ENCODE peak calls at places on chromosomes 1 and 21, in nine cellular contexts. One of them, this sample, is unnamed.

GRCh38 chr1:242946206-242946605 is 308.9 kb downstream of the CEP170 start:
- DNase-seq in PC-9: no peak
- DNase-seq in left ventricle myocardium inferior: no peak
- DNase-seq in tibial artery: no peak
- DNase-seq in GM13976: no peak
- DNase-seq in MCF 10A: no peak
- DNase-seq in H9: no peak
- DNase-seq in foreskin fibroblast: no peak
- DNase-seq in body of pancreas: no peak
- DNase-seq in this sample: no peak

GRCh38 chr1:15171271-15171908 is 17.8 kb downstream of the TMEM51 start:
- DNase-seq in MCF 10A: no peak
- DNase-seq in tibial artery: no peak
- DNase-seq in GM13976: no peak
- DNase-seq in PC-9: no peak
- DNase-seq in foreskin fibroblast: no peak
- DNase-seq in body of pancreas: no peak
- DNase-seq in left ventricle myocardium inferior: no peak
- DNase-seq in H9: no peak
- DNase-seq in this sample: no peak

GRCh38 chr1:160746870-160747500 is 7.9 kb downstream of the SLAMF7 start:
- DNase-seq in foreskin fibroblast: no peak
- DNase-seq in body of pancreas: no peak
- DNase-seq in H9: no peak
- DNase-seq in MCF 10A: no peak
- DNase-seq in GM13976: no peak
- DNase-seq in tibial artery: no peak
- DNase-seq in PC-9: peak
- DNase-seq in left ventricle myocardium inferior: no peak
- DNase-seq in this sample: no peak

GRCh38 chr1:212415107-212415841 is 588 bp upstream of the PACC1 start:
- DNase-seq in H9: peak
- DNase-seq in left ventricle myocardium inferior: no peak
- DNase-seq in body of pancreas: no peak
- DNase-seq in PC-9: no peak
- DNase-seq in GM13976: peak
- DNase-seq in tibial artery: no peak
- DNase-seq in MCF 10A: no peak
- DNase-seq in foreskin fibroblast: no peak
- DNase-seq in this sample: peak

GRCh38 chr1:61839702-61840101 is 97.4 kb downstream of the PATJ start:
- DNase-seq in foreskin fibroblast: peak
- DNase-seq in left ventricle myocardium inferior: no peak
- DNase-seq in H9: no peak
- DNase-seq in MCF 10A: peak
- DNase-seq in tibial artery: no peak
- DNase-seq in body of pancreas: no peak
- DNase-seq in GM13976: no peak
- DNase-seq in PC-9: peak
- DNase-seq in this sample: no peak

GRCh38 chr1:161835963-161836362 is 69.8 kb downstream of the ATF6 start:
- DNase-seq in tibial artery: no peak
- DNase-seq in H9: no peak
- DNase-seq in GM13976: no peak
- DNase-seq in left ventricle myocardium inferior: no peak
- DNase-seq in foreskin fibroblast: peak
- DNase-seq in body of pancreas: no peak
- DNase-seq in MCF 10A: no peak
- DNase-seq in PC-9: no peak
- DNase-seq in this sample: no peak

GRCh38 chr1:204714861-204715511 is 29.4 kb upstream of the LRRN2 start:
- DNase-seq in left ventricle myocardium inferior: no peak
- DNase-seq in GM13976: peak
- DNase-seq in body of pancreas: no peak
- DNase-seq in foreskin fibroblast: no peak
- DNase-seq in MCF 10A: no peak
- DNase-seq in tibial artery: no peak
- DNase-seq in PC-9: no peak
- DNase-seq in H9: peak
- DNase-seq in this sample: peak

GRCh38 chr1:211811126-211811525 is 19.4 kb downstream of the LPGAT1 start:
- DNase-seq in left ventricle myocardium inferior: no peak
- DNase-seq in foreskin fibroblast: no peak
- DNase-seq in GM13976: no peak
- DNase-seq in H9: no peak
- DNase-seq in MCF 10A: no peak
- DNase-seq in PC-9: no peak
- DNase-seq in body of pancreas: no peak
- DNase-seq in tibial artery: no peak
- DNase-seq in this sample: no peak

GRCh38 chr1:115650961-115651360 is 9.2 kb downstream of the VANGL1 start:
- DNase-seq in tibial artery: no peak
- DNase-seq in MCF 10A: no peak
- DNase-seq in PC-9: no peak
- DNase-seq in foreskin fibroblast: no peak
- DNase-seq in H9: no peak
- DNase-seq in GM13976: no peak
- DNase-seq in body of pancreas: no peak
- DNase-seq in left ventricle myocardium inferior: no peak
- DNase-seq in this sample: no peak

GRCh38 chr21:43287974-43288755 is 119.4 kb downstream of the CRYAA start:
- DNase-seq in PC-9: peak
- DNase-seq in GM13976: no peak
- DNase-seq in tibial artery: no peak
- DNase-seq in foreskin fibroblast: no peak
- DNase-seq in left ventricle myocardium inferior: no peak
- DNase-seq in H9: no peak
- DNase-seq in MCF 10A: no peak
- DNase-seq in body of pancreas: peak
- DNase-seq in this sample: no peak

GRCh38 chr1:115648717-115649691 is 7.2 kb downstream of the VANGL1 start:
- DNase-seq in foreskin fibroblast: no peak
- DNase-seq in GM13976: peak
- DNase-seq in MCF 10A: no peak
- DNase-seq in PC-9: no peak
- DNase-seq in H9: peak
- DNase-seq in body of pancreas: no peak
- DNase-seq in tibial artery: no peak
- DNase-seq in left ventricle myocardium inferior: no peak
- DNase-seq in this sample: peak

GRCh38 chr1:115469703-115470476 is 131.8 kb upstream of the NGF start:
- DNase-seq in tibial artery: no peak
- DNase-seq in body of pancreas: peak
- DNase-seq in foreskin fibroblast: no peak
- DNase-seq in MCF 10A: peak
- DNase-seq in H9: peak
- DNase-seq in PC-9: peak
- DNase-seq in left ventricle myocardium inferior: peak
- DNase-seq in GM13976: peak
- DNase-seq in this sample: peak

GRCh38 chr1:167454304-167454928 is 63.9 kb downstream of the CD247 start:
- DNase-seq in tibial artery: no peak
- DNase-seq in foreskin fibroblast: no peak
- DNase-seq in H9: peak
- DNase-seq in MCF 10A: no peak
- DNase-seq in left ventricle myocardium inferior: no peak
- DNase-seq in body of pancreas: no peak
- DNase-seq in PC-9: no peak
- DNase-seq in GM13976: no peak
- DNase-seq in this sample: no peak

DNA sequence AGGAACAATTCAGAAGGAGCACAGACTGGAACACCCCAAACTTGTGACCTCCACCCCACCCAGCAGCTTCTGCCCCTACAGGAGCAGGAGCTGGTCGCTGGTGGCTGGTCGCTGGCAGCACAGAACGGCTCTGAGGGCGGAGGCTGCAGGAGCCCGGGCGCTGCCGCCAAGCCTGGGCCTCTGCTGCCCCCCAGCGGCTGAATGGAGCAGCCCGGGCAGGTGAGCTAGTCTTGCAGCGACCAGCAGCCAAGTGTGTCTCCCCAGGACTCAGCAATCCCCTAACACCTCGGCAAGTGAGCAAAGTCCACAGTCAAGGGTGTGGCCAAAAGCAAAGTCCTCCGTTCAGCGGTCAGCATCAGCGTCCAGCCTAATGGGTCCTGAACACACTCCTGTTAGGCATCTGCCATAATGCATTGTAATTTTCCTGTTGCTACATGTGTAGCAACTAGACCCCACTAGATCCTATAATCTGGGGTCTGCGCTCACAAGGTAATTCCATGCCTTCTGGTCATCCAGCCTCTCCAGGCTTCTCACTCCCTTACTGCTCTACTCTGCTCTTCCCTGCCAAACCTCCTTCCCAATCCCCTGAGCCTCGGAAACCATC is 12.1 kb upstream of the GJB5 start:
- DNase-seq in left ventricle myocardium inferior: peak
- DNase-seq in tibial artery: peak
- DNase-seq in body of pancreas: peak
- DNase-seq in GM13976: peak
- DNase-seq in foreskin fibroblast: peak
- DNase-seq in H9: peak
- DNase-seq in MCF 10A: peak
- DNase-seq in PC-9: peak
- DNase-seq in this sample: peak
- TF ChIP-seq CTCF in left ventricle myocardium inferior: peak
- TF ChIP-seq CTCF in tibial artery: peak
- TF ChIP-seq CTCF in body of pancreas: peak
- TF ChIP-seq CTCF in GM13976: peak
- TF ChIP-seq CTCF in foreskin fibroblast: peak
- TF ChIP-seq CTCF in H9: peak
- TF ChIP-seq CTCF in MCF 10A: peak
- TF ChIP-seq CTCF in PC-9: peak
- TF ChIP-seq CTCF in this sample: peak

DNA sequence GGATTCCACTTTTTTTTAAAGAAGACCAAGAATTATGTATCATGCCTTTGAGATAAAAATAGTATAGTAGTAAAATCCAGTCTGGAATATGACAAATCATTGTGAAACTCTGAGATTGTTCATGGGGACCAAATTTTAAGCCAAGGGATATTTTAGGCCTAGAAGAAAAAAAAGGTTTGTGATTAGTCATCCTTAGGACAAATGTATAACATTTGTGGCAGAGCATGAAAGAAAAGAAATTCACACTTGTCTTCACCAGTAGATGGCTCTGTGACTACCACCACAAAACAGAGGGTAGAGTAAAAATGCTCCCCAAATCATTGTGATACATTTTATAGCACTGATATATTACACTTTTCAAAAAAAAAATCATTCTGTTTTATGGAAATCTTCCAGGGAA is 226.1 kb downstream of the KCTD3 start:
- DNase-seq in left ventricle myocardium inferior: no peak
- DNase-seq in foreskin fibroblast: peak
- DNase-seq in PC-9: no peak
- DNase-seq in H9: no peak
- DNase-seq in GM13976: no peak
- DNase-seq in MCF 10A: peak
- DNase-seq in tibial artery: no peak
- DNase-seq in body of pancreas: no peak
- DNase-seq in this sample: no peak
- TF ChIP-seq CTCF in left ventricle myocardium inferior: peak
- TF ChIP-seq CTCF in foreskin fibroblast: peak
- TF ChIP-seq CTCF in PC-9: no peak
- TF ChIP-seq CTCF in H9: peak
- TF ChIP-seq CTCF in GM13976: peak
- TF ChIP-seq CTCF in MCF 10A: peak
- TF ChIP-seq CTCF in tibial artery: no peak
- TF ChIP-seq CTCF in body of pancreas: no peak
- TF ChIP-seq CTCF in this sample: peak

DNA sequence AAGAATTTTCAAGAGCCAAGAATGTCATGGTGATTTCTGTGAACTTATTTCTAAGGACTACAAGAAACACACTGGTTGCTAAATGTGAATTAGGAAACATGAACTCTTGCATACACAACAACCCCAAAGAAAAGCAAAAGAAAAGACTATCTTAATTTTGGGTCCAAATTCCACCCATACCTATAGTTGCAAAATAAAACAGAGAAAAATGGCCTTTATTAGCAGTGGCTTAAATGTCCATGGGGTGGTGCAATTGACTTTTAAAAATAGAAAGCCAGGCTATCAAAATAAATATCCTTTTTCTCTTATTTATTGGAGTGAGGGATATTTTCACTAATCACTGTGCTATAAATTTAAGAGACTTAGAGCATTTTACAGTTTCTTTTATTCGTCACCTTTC is 80.9 kb upstream of the DPYD start:
- DNase-seq in body of pancreas: no peak
- DNase-seq in H9: no peak
- DNase-seq in MCF 10A: peak
- DNase-seq in PC-9: no peak
- DNase-seq in tibial artery: no peak
- DNase-seq in left ventricle myocardium inferior: no peak
- DNase-seq in foreskin fibroblast: no peak
- DNase-seq in GM13976: no peak
- DNase-seq in this sample: no peak
- TF ChIP-seq CTCF in body of pancreas: no peak
- TF ChIP-seq CTCF in H9: peak
- TF ChIP-seq CTCF in MCF 10A: no peak
- TF ChIP-seq CTCF in PC-9: peak
- TF ChIP-seq CTCF in tibial artery: no peak
- TF ChIP-seq CTCF in left ventricle myocardium inferior: no peak
- TF ChIP-seq CTCF in foreskin fibroblast: peak
- TF ChIP-seq CTCF in GM13976: no peak
- TF ChIP-seq CTCF in this sample: no peak

GRCh38 chr1:222928212-222928611 is 113.4 kb downstream of the DISP1 start:
- DNase-seq in PC-9: no peak
- DNase-seq in foreskin fibroblast: peak
- DNase-seq in body of pancreas: peak
- DNase-seq in left ventricle myocardium inferior: peak
- DNase-seq in GM13976: no peak
- DNase-seq in tibial artery: peak
- DNase-seq in H9: peak
- DNase-seq in MCF 10A: no peak
- DNase-seq in this sample: no peak
- TF ChIP-seq CTCF in PC-9: no peak
- TF ChIP-seq CTCF in foreskin fibroblast: no peak
- TF ChIP-seq CTCF in body of pancreas: no peak
- TF ChIP-seq CTCF in left ventricle myocardium inferior: peak
- TF ChIP-seq CTCF in GM13976: no peak
- TF ChIP-seq CTCF in tibial artery: no peak
- TF ChIP-seq CTCF in H9: no peak
- TF ChIP-seq CTCF in MCF 10A: no peak
- TF ChIP-seq CTCF in this sample: no peak

This sample was measured in GM10248.